ENCODE peak calls at places on chromosomes 5 and 9, in seven cellular contexts. C is GM12878, X is K562, E is HCT116, V is H1, D is HepG2, O is SK-N-SH. I is an unnamed sample.

GRCh38 chr5:11222169-11222568 is 461.1 kb upstream of the DAP start:
- DNase-seq in C (no peak), X (no peak), E (no peak), V (no peak), D (no peak), O (no peak), I (no peak)

GRCh38 chr9:87249029-87249428 is 248.6 kb upstream of the DAPK1 start:
- DNase-seq in C (no peak), X (no peak), E (no peak), V (no peak), D (no peak), O (no peak), I (no peak)

GRCh38 chr9:111350556-111350955 is 20.5 kb upstream of the OR2K2 start:
- DNase-seq in C (no peak), X (no peak), E (no peak), V (no peak), D (no peak), O (no peak), I (no peak)

GRCh38 chr5:126647071-126647470 is 46.3 kb downstream of the PHAX start:
- DNase-seq in C (no peak), X (no peak), E (no peak), V (no peak), D (no peak), O (no peak), I (no peak)

GRCh38 chr5:103923616-103924168 is 361.1 kb upstream of the NUDT12 start:
- DNase-seq in C (no peak), X (no peak), E (no peak), V (no peak), D (no peak), O (no peak), I (no peak)

GRCh38 chr9:95980262-95981125 is 105.0 kb downstream of the ERCC6L2 start:
- DNase-seq in C (no peak), X (no peak), E (no peak), V (no peak), D (no peak), O (no peak), I (no peak)

GRCh38 chr9:18496586-18496985 is 22.6 kb downstream of the ADAMTSL1 start:
- DNase-seq in C (no peak), X (no peak), E (no peak), V (no peak), D (no peak), O (no peak), I (no peak)

GRCh38 chr9:7858166-7858565 is 58.6 kb upstream of the DMAC1 start:
- DNase-seq in C (no peak), X (no peak), E (no peak), V (no peak), D (no peak), O (no peak), I (no peak)

GRCh38 chr5:57724836-57725235 is 242.2 kb upstream of the ACTBL2 start:
- DNase-seq in C (no peak), X (no peak), E (no peak), V (no peak), D (no peak), O (no peak), I (no peak)

GRCh38 chr5:57422993-57423392 is 59.6 kb downstream of the ACTBL2 start:
- DNase-seq in C (no peak), X (no peak), E (no peak), V (no peak), D (no peak), O (no peak), I (no peak)

GRCh38 chr9:95481000-95481399 is 35.8 kb downstream of the PTCH1 start:
- DNase-seq in C (peak), X (no peak), E (no peak), V (no peak), D (no peak), O (no peak), I (no peak)

GRCh38 chr5:138011991-138012390 is 20.9 kb downstream of the FAM13B start:
- DNase-seq in C (no peak), X (no peak), E (no peak), V (no peak), D (no peak), O (no peak), I (no peak)

GRCh38 chr5:31408814-31409213 is 123.1 kb downstream of the DROSHA start:
- DNase-seq in C (no peak), X (peak), E (no peak), V (no peak), D (no peak), O (no peak), I (peak)

GRCh38 chr9:4832786-4833579 is 40.2 kb downstream of the RCL1 start:
- DNase-seq in C (no peak), X (no peak), E (peak), V (no peak), D (peak), O (no peak), I (no peak)

GRCh38 chr5:86546582-86546981 is 71.2 kb upstream of the COX7C start:
- DNase-seq in C (no peak), X (no peak), E (peak), V (no peak), D (no peak), O (no peak), I (no peak)

GRCh38 chr9:113495555-113495954 is 32.0 kb downstream of the RGS3 start:
- DNase-seq in C (no peak), X (no peak), E (no peak), V (no peak), D (no peak), O (no peak), I (no peak)

GRCh38 chr5:27353540-27353939 is 315.2 kb upstream of the CDH9 start:
- DNase-seq in C (no peak), X (no peak), E (no peak), V (no peak), D (no peak), O (no peak), I (no peak)

GRCh38 chr5:135233477-135233876 is 165.6 kb downstream of the MACROH2A1 start:
- DNase-seq in C (no peak), X (no peak), E (no peak), V (no peak), D (no peak), O (no peak), I (no peak)

GRCh38 chr5:176603091-176603490 is 6.9 kb downstream of the GPRIN1 start:
- DNase-seq in C (no peak), X (no peak), E (no peak), V (no peak), D (no peak), O (no peak), I (no peak)

GRCh38 chr5:55993013-55993412 is 1.8 kb downstream of the IL6ST start:
- DNase-seq in C (no peak), X (no peak), E (no peak), V (no peak), D (no peak), O (no peak), I (peak)

GRCh38 chr5:143055596-143056330 is 285.6 kb downstream of the ARHGAP26 start:
- DNase-seq in C (no peak), X (no peak), E (no peak), V (no peak), D (no peak), O (no peak), I (no peak)

GRCh38 chr9:122418016-122418415 is 47.2 kb downstream of the PTGS1 start:
- DNase-seq in C (no peak), X (no peak), E (no peak), V (no peak), D (no peak), O (no peak), I (no peak)

DNA sequence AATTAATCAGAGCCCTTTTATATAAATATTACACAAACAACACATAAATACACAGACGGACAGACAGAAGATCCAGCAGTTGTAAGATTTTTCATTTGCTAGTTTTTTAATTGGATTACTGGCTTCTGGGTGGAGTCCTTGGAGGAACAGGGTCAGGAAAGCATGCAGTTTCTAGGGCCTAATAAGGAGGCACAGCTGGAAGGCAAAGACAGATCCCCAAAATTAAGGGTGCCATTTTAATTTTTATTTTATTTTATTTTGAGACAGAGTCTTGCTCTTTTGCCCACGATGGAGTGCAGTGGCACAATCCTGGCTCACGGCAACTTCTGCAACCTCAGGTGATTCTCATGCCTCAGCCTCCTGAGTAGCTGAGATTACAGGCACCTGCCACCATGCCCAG is 49.5 kb downstream of the PTGS1 start:
- DNase-seq in C (no peak), X (no peak), E (no peak), V (no peak), D (no peak), O (no peak), I (no peak)
- TF ChIP-seq JUND in C (no peak), X (no peak), E (no peak), V (no peak), D (no peak), O (no peak), I (no peak)

GRCh38 chr5:59485629-59486439 is 407.7 kb downstream of the PDE4D start:
- DNase-seq in C (no peak), X (no peak), E (no peak), V (no peak), D (no peak), O (peak), I (no peak)
- TF ChIP-seq JUND in C (no peak), X (no peak), E (no peak), V (no peak), D (no peak), O (peak), I (no peak)

DNA sequence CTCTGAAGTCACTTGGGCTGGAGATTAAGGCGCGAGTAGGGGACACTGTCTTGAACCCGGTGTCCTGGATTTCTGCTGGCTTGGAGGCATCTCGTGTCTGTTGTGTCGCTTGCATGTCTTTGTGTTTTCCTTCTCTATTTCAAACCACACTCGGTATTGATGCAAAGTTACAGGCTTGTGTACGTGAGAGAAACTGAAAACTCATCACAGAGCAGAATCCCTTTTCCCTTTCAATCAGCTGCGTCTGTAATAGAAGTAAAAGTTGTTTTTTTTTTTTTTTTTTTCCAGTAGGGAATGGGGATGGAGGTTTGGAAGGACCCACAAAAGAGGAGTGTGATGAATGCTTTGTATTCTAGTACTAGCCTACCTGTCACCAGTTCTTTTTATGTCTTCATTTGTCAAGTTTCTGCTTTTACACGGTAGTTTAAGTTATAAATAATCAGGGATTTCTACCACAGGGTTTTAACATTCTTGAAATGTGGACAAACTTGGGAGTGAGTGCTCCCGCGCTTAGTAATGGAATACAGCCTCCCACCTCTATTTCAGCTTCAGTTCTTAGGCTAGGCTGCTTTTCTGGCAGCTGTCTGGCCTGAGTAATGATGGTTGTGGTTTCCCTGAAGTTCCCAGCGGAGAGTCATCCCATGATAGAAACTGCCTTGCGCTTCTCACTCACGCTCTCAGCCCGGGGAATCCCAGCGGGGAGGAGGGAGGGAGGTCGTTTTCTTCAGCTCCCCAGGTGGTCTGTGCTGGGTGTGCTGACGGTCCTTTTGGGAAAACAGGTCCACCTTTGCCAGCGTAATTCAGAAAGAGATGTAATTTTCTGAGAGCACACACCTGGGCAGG is 789 bp downstream of the TJP2 start:
- DNase-seq in C (peak), X (no peak), E (no peak), V (no peak), D (peak), O (peak), I (no peak)
- TF ChIP-seq JUND in C (no peak), X (no peak), E (no peak), V (no peak), D (no peak), O (peak), I (no peak)

DNA sequence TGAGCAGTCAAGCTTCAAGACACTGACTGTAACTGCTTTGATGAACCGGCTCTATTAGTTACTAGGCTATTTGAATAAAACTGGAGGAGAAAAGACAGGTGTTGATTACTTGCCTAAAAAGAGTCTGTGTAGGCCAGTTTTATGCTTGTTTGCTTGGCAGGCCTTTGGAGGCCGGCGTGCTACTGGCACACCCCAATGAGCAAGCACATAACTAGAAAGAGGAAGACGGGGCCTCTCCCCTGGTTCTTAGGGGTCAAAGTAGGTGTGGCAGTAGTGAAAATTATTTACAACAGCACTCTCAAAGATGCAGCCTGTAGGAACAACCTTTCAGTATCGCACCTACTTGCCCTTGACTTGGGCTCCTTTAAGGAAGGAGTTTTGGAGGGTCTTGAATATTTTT is 2.1 kb upstream of the ZFR start:
- DNase-seq in C (no peak), X (no peak), E (no peak), V (no peak), D (no peak), O (no peak), I (no peak)
- TF ChIP-seq JUND in C (no peak), X (no peak), E (no peak), V (no peak), D (no peak), O (no peak), I (no peak)

DNA sequence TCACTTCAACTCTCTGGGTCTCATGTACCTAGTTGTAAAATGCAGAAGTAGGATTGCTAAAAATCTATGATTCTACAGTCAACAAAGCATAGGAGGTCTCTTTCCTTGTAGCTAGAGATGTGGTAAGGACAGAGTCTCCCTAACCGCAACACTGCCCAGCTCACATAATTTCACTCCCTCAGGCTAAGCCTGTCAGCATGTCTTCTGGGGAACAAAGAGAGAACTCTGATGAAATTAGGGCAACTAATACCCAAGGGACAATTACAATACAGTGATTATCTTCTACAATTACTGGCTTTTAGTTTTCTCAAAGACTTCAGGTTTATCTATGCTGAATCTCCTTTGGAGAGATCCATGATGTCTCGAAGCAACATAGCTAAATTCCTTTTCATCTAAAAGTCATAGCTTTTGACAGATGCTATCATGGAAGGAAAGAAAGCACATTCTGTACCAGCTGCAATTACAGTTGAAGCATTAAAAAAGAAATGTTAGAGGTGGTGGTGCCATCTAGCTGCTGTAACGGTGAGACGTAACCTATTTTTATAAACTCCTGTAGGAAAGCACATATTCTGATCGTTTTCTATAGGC is 141.1 kb upstream of the TARS1 start:
- DNase-seq in C (peak), X (no peak), E (peak), V (no peak), D (no peak), O (peak), I (peak)
- TF ChIP-seq JUND in C (no peak), X (no peak), E (no peak), V (no peak), D (no peak), O (no peak), I (no peak)

GRCh38 chr5:73278693-73279092 is 105.7 kb downstream of the TMEM174 start:
- DNase-seq in C (no peak), X (no peak), E (no peak), V (no peak), D (peak), O (no peak), I (peak)
- TF ChIP-seq JUND in C (no peak), X (no peak), E (no peak), V (no peak), D (no peak), O (no peak), I (no peak)

DNA sequence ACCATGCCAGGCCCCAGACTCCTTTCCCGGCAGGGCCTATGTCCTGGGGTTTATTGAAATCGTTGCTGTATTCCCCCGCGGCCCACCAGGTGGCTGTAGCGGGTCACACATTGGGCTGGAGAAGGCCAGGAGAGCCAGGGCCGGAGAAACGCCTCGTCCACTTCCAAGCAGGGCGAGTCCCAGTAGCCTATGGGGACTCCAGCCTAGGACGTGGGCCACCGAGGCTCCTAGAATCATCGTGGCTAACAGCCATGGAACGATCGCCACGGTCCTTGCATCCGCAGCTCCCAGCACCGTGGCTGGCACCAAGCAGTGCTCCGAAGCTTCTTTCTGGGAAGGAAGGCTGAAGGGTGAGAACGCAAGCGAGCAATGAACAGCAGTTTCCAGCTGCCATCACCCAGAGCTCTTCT is 87.7 kb downstream of the ENTREP1 start:
- DNase-seq in C (no peak), X (peak), E (peak), V (peak), D (peak), O (peak), I (peak)
- TF ChIP-seq JUND in C (no peak), X (no peak), E (no peak), V (no peak), D (no peak), O (no peak), I (no peak)

I was measured in T47D.